ENCODE peak calls at places on chromosome X, in nine cellular contexts. Y, I, U, W, F, A, K, G and Q are unnamed samples. For H3K4me1, the result is how much of the 10 kb centered on the place peaks cover.

GRCh38 chrX:123860506-123860840 is 620 bp downstream of the XIAP start:
- DNase-seq in Y (peak), I (peak), U (peak), W (peak), F (peak), A (no peak), K (no peak), G (no peak), Q (no peak)

GRCh38 chrX:87808576-87809243 is 291.1 kb downstream of the KLHL4 start:
- DNase-seq in Y (no peak), I (no peak), U (no peak), W (no peak), F (peak), A (no peak), K (no peak), G (no peak), Q (no peak)

GRCh38 chrX:46653482-46653881 is 79.9 kb downstream of the CHST7 start:
- DNase-seq in Y (peak), I (no peak), U (no peak), W (peak), F (no peak), A (peak), K (no peak), G (no peak), Q (no peak)

GRCh38 chrX:41335590-41336331 is 1.8 kb downstream of the DDX3X start:
- DNase-seq in Y (no peak), I (no peak), U (no peak), W (no peak), F (no peak), A (no peak), K (no peak), G (no peak), Q (peak)

GRCh38 chrX:31449064-31449463 is 377.2 kb upstream of the FTHL17 start:
- DNase-seq in Y (no peak), I (no peak), U (no peak), W (no peak), F (no peak), A (no peak), K (no peak), G (no peak), Q (no peak)

GRCh38 chrX:136711147-136711546 is 63.2 kb downstream of the CD40LG start:
- DNase-seq in Y (peak), I (peak), U (peak), W (peak), F (peak), A (peak), K (peak), G (peak), Q (peak)

GRCh38 chrX:47093248-47093647 is 15.0 kb downstream of the RGN start:
- DNase-seq in Y (peak), I (no peak), U (no peak), W (peak), F (no peak), A (peak), K (no peak), G (no peak), Q (peak)

GRCh38 chrX:50108264-50108663 is 92.5 kb downstream of the AKAP4 start:
- DNase-seq in Y (no peak), I (no peak), U (no peak), W (no peak), F (no peak), A (no peak), K (no peak), G (no peak), Q (peak)

GRCh38 chrX:129654652-129655546 is at the start of gene APLN:
- DNase-seq in Y (peak), I (peak), U (no peak), W (no peak), F (peak), A (peak), K (peak), G (no peak), Q (peak)

GRCh38 chrX:132413459-132413858 is 75.4 kb downstream of the MBNL3 start:
- DNase-seq in Y (no peak), I (no peak), U (no peak), W (no peak), F (peak), A (peak), K (no peak), G (no peak), Q (no peak)

GRCh38 chrX:39946822-39947221 is 150.9 kb downstream of the BCOR start:
- DNase-seq in Y (no peak), I (no peak), U (no peak), W (no peak), F (no peak), A (no peak), K (no peak), G (no peak), Q (peak)

GRCh38 chrX:38804481-38805293 is 3.4 kb downstream of the MID1IP1 start:
- DNase-seq in Y (peak), I (no peak), U (peak), W (peak), F (no peak), A (peak), K (peak), G (peak), Q (peak)

GRCh38 chrX:10158279-10158939 is 1.6 kb downstream of the CLCN4 start:
- DNase-seq in Y (peak), I (no peak), U (no peak), W (peak), F (peak), A (peak), K (peak), G (no peak), Q (no peak)

GRCh38 chrX:119690921-119691716 is 1.8 kb downstream of the SEPTIN6 start:
- DNase-seq in Y (peak), I (no peak), U (no peak), W (no peak), F (peak), A (peak), K (no peak), G (no peak), Q (peak)

GRCh38 chrX:41594634-41595033 is 94.1 kb upstream of the GPR34 start:
- DNase-seq in Y (no peak), I (no peak), U (no peak), W (no peak), F (no peak), A (no peak), K (no peak), G (no peak), Q (no peak)

GRCh38 chrX:22634081-22634480 is 361.4 kb downstream of the CBLL2 start:
- DNase-seq in Y (no peak), I (no peak), U (no peak), W (no peak), F (peak), A (no peak), K (no peak), G (no peak), Q (peak)

GRCh38 chrX:7086384-7086783 is 61.1 kb upstream of the STS start:
- DNase-seq in Y (no peak), I (no peak), U (no peak), W (no peak), F (no peak), A (no peak), K (no peak), G (no peak), Q (no peak)

GRCh38 chrX:84865113-84865512 is 138.6 kb upstream of the APOOL start:
- DNase-seq in Y (no peak), I (peak), U (no peak), W (no peak), F (no peak), A (no peak), K (no peak), G (no peak), Q (no peak)

GRCh38 chrX:47224896-47225290 is 6.4 kb downstream of the CDK16 start:
- DNase-seq in Y (no peak), I (no peak), U (no peak), W (no peak), F (no peak), A (no peak), K (peak), G (no peak), Q (no peak)

GRCh38 chrX:34112459-34112858 is 19.7 kb downstream of the FAM47A start:
- DNase-seq in Y (no peak), I (no peak), U (no peak), W (no peak), F (no peak), A (no peak), K (no peak), G (no peak), Q (no peak)

GRCh38 chrX:153599192-153600031 is 473 bp upstream of the CCNQ start:
- DNase-seq in Y (peak), I (peak), U (peak), W (peak), F (peak), A (peak), K (peak), G (peak), Q (peak)

GRCh38 chrX:81338924-81339323 is 137.0 kb downstream of the SH3BGRL start:
- DNase-seq in Y (no peak), I (no peak), U (no peak), W (no peak), F (no peak), A (no peak), K (no peak), G (no peak), Q (no peak)

GRCh38 chrX:101219840-101220191 is 230 bp downstream of the DRP2 start:
- DNase-seq in Y (peak), I (no peak), U (no peak), W (no peak), F (no peak), A (peak), K (no peak), G (no peak), Q (no peak)

GRCh38 chrX:113514906-113515305 is 674.3 kb upstream of the AMOT start:
- DNase-seq in Y (no peak), I (no peak), U (no peak), W (no peak), F (no peak), A (peak), K (peak), G (no peak), Q (no peak)

GRCh38 chrX:51456814-51457213 is 39.6 kb downstream of the NUDT11 start:
- DNase-seq in Y (no peak), I (no peak), U (no peak), W (no peak), F (no peak), A (peak), K (no peak), G (no peak), Q (no peak)

GRCh38 chrX:9899640-9900075 is 67.5 kb upstream of the CLDN34 start:
- DNase-seq in Y (no peak), I (no peak), U (no peak), W (no peak), F (peak), A (no peak), K (no peak), G (peak), Q (no peak)

GRCh38 chrX:31580726-31581125 is 508.9 kb upstream of the FTHL17 start:
- DNase-seq in Y (no peak), I (no peak), U (no peak), W (no peak), F (no peak), A (no peak), K (no peak), G (no peak), Q (peak)

GRCh38 chrX:41145920-41146608 is 60.8 kb downstream of the USP9X start:
- DNase-seq in Y (no peak), I (no peak), U (no peak), W (no peak), F (no peak), A (peak), K (no peak), G (no peak), Q (peak)

GRCh38 chrX:136395271-136395670 is 92.5 kb upstream of the BRS3 start:
- DNase-seq in Y (no peak), I (no peak), U (no peak), W (no peak), F (no peak), A (no peak), K (no peak), G (no peak), Q (peak)

GRCh38 chrX:49210406-49210805 is 10.4 kb upstream of the SYP start:
- DNase-seq in Y (no peak), I (no peak), U (no peak), W (no peak), F (no peak), A (no peak), K (no peak), G (no peak), Q (no peak)

GRCh38 chrX:112670964-112671363 is 8.8 kb downstream of the LHFPL1 start:
- DNase-seq in Y (no peak), I (no peak), U (no peak), W (no peak), F (no peak), A (no peak), K (no peak), G (no peak), Q (no peak)

DNA sequence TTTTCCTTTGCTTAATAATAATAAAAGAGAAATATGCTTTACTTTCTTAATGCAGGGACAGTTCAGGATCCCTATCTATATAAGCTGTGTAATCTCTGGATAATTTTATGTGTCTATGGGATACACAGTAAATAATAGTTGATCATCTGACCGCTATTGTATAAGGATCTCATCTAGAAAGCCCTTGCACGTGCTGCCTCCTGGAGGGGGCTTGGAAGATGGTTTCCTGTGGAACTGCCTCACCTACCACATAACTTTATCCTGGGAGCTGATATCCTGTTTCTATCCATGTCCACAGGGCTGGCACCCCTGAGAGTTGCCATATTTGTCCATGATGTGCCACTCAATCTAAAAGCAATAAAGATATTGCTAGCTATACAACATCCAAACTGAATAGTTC is 139.3 kb upstream of the FRMPD4 start:
- DNase-seq in Y (no peak), I (no peak), U (no peak), W (no peak), F (no peak), A (no peak), K (no peak), G (no peak), Q (no peak)
- TF ChIP-seq CTCF in Y (peak), I (no peak), U (no peak), W (no peak), F (no peak), A (no peak), K (no peak), G (no peak), Q (no peak)

GRCh38 chrX:134679644-134680043 is 21.4 kb upstream of the PLAC1 start:
- DNase-seq in Y (no peak), I (no peak), U (no peak), W (no peak), F (no peak), A (no peak), K (no peak), G (no peak), Q (no peak)
- H3K4me1 ChIP-seq in Y (under half), I (under half), U (under half), W (under half), F (under half), A (under half), K (under half), G (under half), Q (under half)

DNA sequence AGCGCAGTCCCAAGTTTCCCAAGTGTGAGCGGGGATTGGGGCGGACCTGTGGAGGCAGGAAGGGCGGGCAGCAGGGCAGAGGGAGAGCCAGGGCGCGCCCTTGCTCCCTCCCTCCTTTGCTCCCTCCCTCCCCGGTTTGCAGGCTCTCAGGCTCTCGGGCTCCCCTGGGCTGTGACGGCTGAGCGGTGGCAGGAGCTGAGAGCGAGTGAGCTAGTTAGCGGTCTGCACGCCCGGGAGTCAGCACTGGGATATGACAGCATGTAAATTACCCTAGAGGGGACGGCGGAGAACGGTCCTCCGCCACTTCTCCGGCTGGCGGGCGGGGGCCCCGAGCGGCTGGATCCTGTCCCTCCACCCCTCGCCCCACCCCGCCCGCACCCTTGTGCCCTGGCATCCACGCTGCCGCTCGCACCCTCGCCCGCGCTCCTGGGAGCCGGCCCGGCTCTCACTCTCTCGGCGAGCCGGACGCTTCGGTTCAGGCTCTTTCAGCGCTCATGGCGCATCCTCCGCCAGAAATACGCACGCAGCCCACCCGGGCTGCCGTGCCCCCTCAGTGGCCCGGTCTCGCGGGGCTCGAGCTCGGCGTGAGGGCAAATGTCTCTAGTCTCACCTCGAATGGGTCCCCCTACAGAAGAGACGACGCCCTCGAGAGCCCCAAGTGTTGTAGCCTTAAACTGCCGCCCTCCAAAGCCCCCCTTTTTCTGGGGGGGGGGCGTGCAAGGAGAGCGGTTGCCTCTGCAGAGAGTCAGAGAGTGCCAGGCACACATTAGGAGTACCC is at the start of gene TSC22D3:
- DNase-seq in Y (peak), I (peak), U (peak), W (peak), F (peak), A (peak), K (peak), G (peak), Q (peak)
- TF ChIP-seq CTCF in Y (no peak), I (no peak), U (peak), W (no peak), F (no peak), A (peak), K (no peak), G (no peak), Q (peak)

GRCh38 chrX:68196939-68197791 is 236.1 kb downstream of the OPHN1 start:
- DNase-seq in Y (peak), I (peak), U (peak), W (peak), F (peak), A (peak), K (peak), G (no peak), Q (peak)

GRCh38 chrX:68193786-68194185 is 239.5 kb downstream of the OPHN1 start:
- DNase-seq in Y (no peak), I (no peak), U (no peak), W (no peak), F (no peak), A (no peak), K (no peak), G (no peak), Q (no peak)

GRCh38 chrX:68190799-68191198 is 242.5 kb downstream of the OPHN1 start:
- DNase-seq in Y (no peak), I (no peak), U (no peak), W (no peak), F (no peak), A (no peak), K (no peak), G (no peak), Q (no peak)

GRCh38 chrX:68193234-68193633 is 240.1 kb downstream of the OPHN1 start:
- DNase-seq in Y (no peak), I (no peak), U (no peak), W (no peak), F (no peak), A (no peak), K (no peak), G (no peak), Q (no peak)
- H3K4me1 ChIP-seq in Y (under half), I (under half), U (under half), W (under half), F (under half), A (under half), K (under half), G (under half), Q (under half)

GRCh38 chrX:25005382-25006185 is 10.2 kb downstream of the ARX start:
- DNase-seq in Y (no peak), I (no peak), U (no peak), W (no peak), F (no peak), A (no peak), K (no peak), G (no peak), Q (no peak)
- TF ChIP-seq CTCF in Y (no peak), I (no peak), U (no peak), W (no peak), F (no peak), A (no peak), K (no peak), G (no peak), Q (no peak)

GRCh38 chrX:16868920-16869319 is 1.2 kb downstream of the RBBP7 start:
- DNase-seq in Y (no peak), I (no peak), U (no peak), W (no peak), F (no peak), A (no peak), K (no peak), G (no peak), Q (no peak)

GRCh38 chrX:16867947-16868346 is 2.2 kb downstream of the RBBP7 start:
- DNase-seq in Y (no peak), I (no peak), U (no peak), W (no peak), F (no peak), A (no peak), K (no peak), G (no peak), Q (no peak)

GRCh38 chrX:16870095-16870860 is at the start of gene RBBP7:
- DNase-seq in Y (peak), I (peak), U (peak), W (peak), F (peak), A (peak), K (peak), G (peak), Q (peak)

GRCh38 chrX:16870861-16871584 is 861 bp upstream of the RBBP7 start:
- DNase-seq in Y (peak), I (peak), U (peak), W (no peak), F (peak), A (peak), K (peak), G (peak), Q (no peak)

DNA sequence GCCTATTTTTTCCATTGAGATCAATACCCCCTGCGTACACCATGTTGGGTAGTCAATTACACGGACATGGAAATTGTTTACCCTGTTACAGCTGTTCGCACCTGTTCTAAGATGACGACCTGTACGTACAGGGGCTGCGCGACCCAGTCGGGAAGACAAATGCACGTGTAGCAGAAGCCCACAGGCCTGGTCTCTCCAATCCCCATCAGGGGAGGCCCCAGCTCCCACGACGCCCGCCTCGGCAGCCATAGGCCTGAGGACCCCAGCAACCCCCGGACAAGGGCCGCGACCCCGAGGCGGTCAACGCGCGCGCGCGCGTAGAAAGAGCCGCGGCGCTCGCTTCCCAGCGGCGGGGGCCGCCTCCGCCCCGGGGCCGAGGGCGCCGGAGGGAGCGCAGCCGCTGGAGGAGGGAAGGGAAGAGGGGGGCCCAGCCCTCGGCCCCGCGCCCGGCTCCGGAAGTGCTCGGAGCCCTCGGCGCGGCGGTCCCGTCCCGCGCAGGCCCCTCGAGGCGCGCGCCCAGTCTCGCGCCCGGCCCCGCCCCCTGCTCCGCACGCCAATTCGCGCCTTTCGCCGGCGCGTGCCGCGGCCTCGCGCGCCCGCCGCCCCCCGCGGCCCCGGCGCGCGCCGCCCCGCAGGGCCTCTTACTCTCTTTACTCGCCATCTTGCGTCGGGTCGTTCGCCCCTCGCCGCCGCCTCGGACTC is 618 bp downstream of the RBBP7 start:
- DNase-seq in Y (peak), I (peak), U (peak), W (no peak), F (peak), A (peak), K (peak), G (peak), Q (peak)
- H3K4me1 ChIP-seq in Y (under half), I (under half), U (under half), W (under half), F (under half), A (under half), K (under half), G (under half), Q (under half)

GRCh38 chrX:53077207-53078197 is 4.7 kb upstream of the TSPYL2 start:
- DNase-seq in Y (no peak), I (no peak), U (no peak), W (no peak), F (no peak), A (no peak), K (no peak), G (no peak), Q (no peak)
- TF ChIP-seq CTCF in Y (peak), I (no peak), U (no peak), W (no peak), F (no peak), A (no peak), K (no peak), G (no peak), Q (no peak)